ENCODE peak calls at places on chromosomes 6 and 20, in four cellular contexts. B is K562, X is HepG2, C is GM12878. I is an unnamed sample.
A peak's percentile ranks its signal among the peaks of the same experiment; 100 is the strongest.

GRCh38 chr6:14861491-14861943 is 384.4 kb upstream of the JARID2 start:
- DNase-seq in B (peak; percentile 28), X (no peak), C (no peak), I (no peak)

GRCh38 chr6:30483677-30484279 is 5.5 kb upstream of the HLA-E start:
- DNase-seq in B (no peak), X (peak; percentile 66), C (peak; percentile 37), I (no peak)

GRCh38 chr20:24002896-24003295 is 14.3 kb upstream of the GGTLC1 start:
- DNase-seq in B (no peak), X (no peak), C (no peak), I (no peak)

GRCh38 chr6:105733556-105734162 is 330.8 kb upstream of the PREP start:
- DNase-seq in B (peak; percentile 12), X (peak; percentile 5), C (no peak), I (no peak)

GRCh38 chr6:136774228-136775041 is 17.8 kb downstream of the MAP3K5 start:
- DNase-seq in B (no peak), X (no peak), C (no peak), I (no peak)

GRCh38 chr6:107114213-107114871 is 973 bp downstream of the BEND3 start:
- DNase-seq in B (peak; percentile 87), X (peak; percentile 61), C (no peak), I (peak; percentile 86)

GRCh38 chr6:146905313-146905712 is 298.9 kb upstream of the STXBP5 start:
- DNase-seq in B (no peak), X (peak; percentile 15), C (no peak), I (no peak)

GRCh38 chr6:27791182-27791939 is 120.8 kb downstream of the OR2B2 start:
- DNase-seq in B (peak; percentile 60), X (peak; percentile 76), C (no peak), I (peak; percentile 54)

GRCh38 chr6:104431096-104431495 is 428.6 kb downstream of the HACE1 start:
- DNase-seq in B (no peak), X (no peak), C (no peak), I (no peak)

GRCh38 chr6:89311853-89312531 is 3.1 kb downstream of the GABRR2 start:
- DNase-seq in B (no peak), X (peak; percentile 40), C (no peak), I (peak; percentile 38)

GRCh38 chr6:31042801-31043200 is 32.5 kb downstream of the MUC22 start:
- DNase-seq in B (peak; percentile 54), X (peak; percentile 56), C (no peak), I (peak; percentile 55)

GRCh38 chr6:68635706-68636513 is 828 bp downstream of the ADGRB3 start:
- DNase-seq in B (peak; percentile 25), X (no peak), C (no peak), I (peak; percentile 30)

GRCh38 chr20:59948828-59949720 is 8.9 kb downstream of the FAM217B start:
- DNase-seq in B (no peak), X (peak; percentile 63), C (no peak), I (peak; percentile 24)

GRCh38 chr20:44324343-44324742 is 12.5 kb upstream of the R3HDML start:
- DNase-seq in B (no peak), X (no peak), C (no peak), I (no peak)

GRCh38 chr6:77812304-77812703 is 159.5 kb downstream of the MEI4 start:
- DNase-seq in B (no peak), X (no peak), C (no peak), I (no peak)
- TF ChIP-seq FOXK2 in B (no peak), X (no peak), C (no peak), I (no peak)

DNA sequence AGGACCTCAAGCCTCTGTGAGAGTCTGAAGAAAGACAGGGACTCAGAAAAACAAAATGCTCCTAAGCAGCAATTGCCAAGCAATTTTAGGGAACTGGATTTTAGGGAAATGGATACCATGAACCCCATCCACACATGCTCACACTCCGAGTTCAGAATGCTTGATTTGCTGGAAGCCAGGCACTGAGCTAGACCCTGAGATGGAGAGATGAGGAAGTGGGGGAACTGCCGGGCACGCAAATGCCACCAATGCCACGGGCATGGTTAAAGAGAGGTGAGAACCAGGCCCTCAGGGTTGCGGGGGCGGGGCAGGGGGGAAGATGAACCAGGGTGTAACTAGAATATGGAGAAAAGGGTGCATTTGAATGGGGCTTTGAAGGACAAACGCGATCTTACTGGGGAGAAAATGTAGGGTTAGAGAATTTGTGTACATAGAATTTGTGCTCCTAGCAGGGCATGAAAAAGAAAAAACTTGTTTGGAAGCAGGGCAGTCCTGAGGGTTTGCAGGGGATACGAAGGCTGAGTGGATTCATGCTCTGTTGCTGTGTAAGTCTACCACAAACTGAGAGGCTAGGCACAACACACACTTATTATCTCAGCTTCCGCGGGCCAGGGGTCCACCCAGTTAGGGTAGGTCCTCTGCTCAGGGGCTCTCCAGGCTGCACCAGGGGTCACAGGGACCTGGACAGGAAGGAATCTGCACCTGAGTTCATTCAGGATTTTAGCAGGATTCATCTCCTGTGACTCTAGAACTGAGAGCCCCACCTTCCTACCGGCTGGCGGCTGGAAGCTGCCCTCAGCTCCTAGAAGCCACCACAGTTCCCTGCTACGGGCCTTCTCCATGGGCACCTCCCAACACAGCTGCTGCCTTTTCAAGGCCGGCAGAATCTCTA is 108.0 kb downstream of the SNX5 start:
- DNase-seq in B (no peak), X (no peak), C (no peak), I (no peak)
- TF ChIP-seq SP1 in B (no peak), X (no peak), C (no peak), I (no peak)

GRCh38 chr6:4354181-4354580 is 218.8 kb upstream of the ECI2 start:
- DNase-seq in B (no peak), X (no peak), C (no peak), I (no peak)

GRCh38 chr6:4352731-4353130 is 217.4 kb upstream of the ECI2 start:
- DNase-seq in B (no peak), X (no peak), C (no peak), I (no peak)

GRCh38 chr6:4350571-4351505 is 215.5 kb upstream of the ECI2 start:
- DNase-seq in B (no peak), X (no peak), C (no peak), I (no peak)

GRCh38 chr6:4351506-4351852 is 216.1 kb upstream of the ECI2 start:
- DNase-seq in B (no peak), X (no peak), C (no peak), I (no peak)

DNA sequence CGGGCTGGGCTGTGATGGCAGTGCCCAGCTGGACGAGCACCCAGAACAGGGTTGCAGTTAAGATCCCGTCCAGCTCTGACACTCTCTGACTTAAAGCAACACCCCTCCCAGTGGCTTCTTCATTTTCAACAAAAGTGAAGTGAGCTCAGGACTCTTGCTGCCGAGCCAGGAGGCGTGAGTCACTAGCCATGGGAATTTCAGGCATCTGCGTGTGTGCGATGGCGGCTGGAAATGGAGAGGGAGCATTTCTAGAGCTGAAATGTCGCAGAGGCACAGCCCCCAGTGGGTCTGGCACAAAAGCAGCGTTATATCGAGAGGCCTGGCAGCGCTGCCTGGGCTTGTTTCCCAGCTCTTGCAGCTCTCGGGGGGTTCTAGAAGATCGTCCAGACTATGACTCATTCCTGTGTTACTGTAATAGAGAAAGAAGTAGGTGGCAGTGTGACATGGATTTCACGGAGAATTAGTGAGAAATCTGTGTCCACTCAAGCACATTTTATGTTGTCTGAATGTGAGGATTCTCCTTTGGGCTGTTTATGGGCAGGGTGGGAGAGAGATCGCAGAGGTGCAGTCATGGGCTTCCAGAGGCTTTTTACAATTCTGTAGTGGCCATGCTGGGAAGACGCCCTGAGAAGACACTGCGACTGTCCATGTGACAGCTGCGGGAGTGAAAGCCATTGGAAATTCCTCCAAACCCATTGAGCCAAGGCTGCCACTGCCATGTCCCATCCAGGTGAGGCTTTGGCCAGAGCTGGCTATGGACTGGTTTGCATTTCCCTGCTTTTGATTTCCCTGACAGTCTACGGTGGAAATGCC is 216.7 kb upstream of the ECI2 start:
- DNase-seq in B (no peak), X (no peak), C (no peak), I (no peak)
- TF ChIP-seq FOXK2 in B (no peak), X (no peak), C (no peak), I (no peak)

DNA sequence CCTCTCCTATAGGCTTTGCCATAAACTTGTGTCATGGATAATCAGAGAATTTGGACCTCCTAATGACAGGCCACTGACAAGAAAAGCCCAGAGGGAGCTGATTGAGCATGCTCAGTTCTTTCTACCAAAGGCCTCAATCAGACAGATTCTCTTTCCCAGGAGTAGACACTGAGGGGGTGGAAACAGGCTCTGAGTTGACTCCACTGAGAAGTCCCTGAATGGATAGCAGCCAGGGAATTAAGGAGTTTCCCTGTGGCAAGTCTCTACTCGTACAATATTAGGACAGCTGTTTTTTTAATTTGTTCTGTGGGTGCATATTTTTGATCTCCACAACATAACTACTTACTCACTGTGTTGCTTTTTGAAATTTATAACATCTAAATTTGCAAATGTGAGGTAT is 63.3 kb downstream of the SLC16A10 start:
- DNase-seq in B (no peak), X (no peak), C (no peak), I (no peak)
- TF ChIP-seq SP1 in B (no peak), X (no peak), C (no peak), I (no peak)

GRCh38 chr20:38126146-38126912 is 38.7 kb downstream of the TGM2 start:
- DNase-seq in B (no peak), X (no peak), C (no peak), I (no peak)
- TF ChIP-seq FOXK2 in B (no peak), X (no peak), C (no peak), I (no peak)

DNA sequence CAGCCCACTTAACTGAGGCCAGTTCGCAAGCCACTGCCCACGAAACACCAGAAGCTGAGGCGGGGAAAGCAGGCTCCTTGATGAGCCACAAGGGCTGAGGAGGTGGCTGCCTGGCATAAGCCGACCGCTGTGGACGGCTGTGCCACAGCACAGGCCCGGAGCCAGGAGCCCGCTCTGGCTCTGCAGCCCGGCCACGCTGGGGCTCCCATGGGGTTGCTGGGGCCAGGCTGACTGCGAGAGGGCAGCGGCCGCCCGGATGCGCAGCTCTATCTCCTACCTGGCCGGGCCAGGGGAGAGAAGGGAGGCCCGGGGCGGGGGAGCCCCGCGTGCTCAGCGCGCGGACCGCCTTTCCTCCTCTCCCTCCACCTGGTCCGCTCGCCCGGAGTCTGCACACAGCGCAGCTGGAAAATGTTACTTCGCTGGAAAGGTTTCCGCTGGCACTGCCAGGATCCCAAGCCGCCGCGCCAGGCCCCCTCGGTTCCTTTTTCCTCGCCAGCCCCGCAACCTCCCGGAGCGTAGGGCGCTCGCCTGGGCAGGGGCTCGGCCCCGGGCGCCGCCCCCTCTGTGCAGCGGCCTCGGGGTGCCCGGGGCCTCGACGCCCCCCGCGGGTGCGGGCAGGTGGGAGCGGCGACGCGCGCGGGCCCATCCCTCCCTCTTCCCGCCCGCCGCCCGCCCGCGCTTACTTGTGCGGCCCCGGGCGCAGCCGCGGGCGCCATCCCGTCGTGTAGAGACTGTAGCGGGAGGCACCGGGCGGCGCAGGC is 653 bp downstream of the EMILIN3 start:
- DNase-seq in B (no peak), X (no peak), C (no peak), I (peak; percentile 47)
- TF ChIP-seq SP1 in B (no peak), X (no peak), C (no peak), I (no peak)

GRCh38 chr20:47727170-47727880 is 58.0 kb downstream of the SULF2 start:
- DNase-seq in B (no peak), X (no peak), C (peak; percentile 81), I (no peak)
- TF ChIP-seq FOXK2 in B (no peak), X (no peak), C (no peak), I (no peak)

I was measured in HEK293T.